ENCODE peak calls at places on chromosomes 3 and 15, in five cellular contexts. B is AG04450, S is colonic mucosa, I is nephron progenitor cell, T is body of pancreas. D is an unnamed sample.

GRCh38 chr3:20047940-20048339 is 7.7 kb downstream of the KAT2B start:
- DNase-seq in B (no peak), I (no peak), T (no peak), S (no peak), D (no peak)

GRCh38 chr15:66842710-66843441 is 140.8 kb downstream of the SMAD6 start:
- DNase-seq in B (no peak), T (peak), I (peak), S (peak), D (peak)

GRCh38 chr3:13530241-13531009 is 18.5 kb upstream of the FBLN2 start:
- DNase-seq in B (no peak), S (no peak), I (no peak), T (no peak), D (no peak)

GRCh38 chr3:36850743-36851142 is 86.4 kb upstream of the DCLK3 start:
- DNase-seq in S (no peak), B (no peak), I (no peak), T (no peak), D (no peak)

GRCh38 chr3:65856907-65857306 is 181.8 kb downstream of the MAGI1 start:
- DNase-seq in I (no peak), B (no peak), T (no peak), S (no peak), D (no peak)

GRCh38 chr3:99620077-99620476 is 18.3 kb upstream of the COL8A1 start:
- DNase-seq in I (no peak), S (no peak), T (no peak), B (no peak), D (no peak)

GRCh38 chr3:140510303-140510861 is 167.5 kb upstream of the TRIM42 start:
- DNase-seq in B (no peak), T (no peak), S (no peak), I (no peak), D (no peak)

GRCh38 chr3:158679547-158680000 is 7.1 kb upstream of the LXN start:
- DNase-seq in B (no peak), I (no peak), T (no peak), S (no peak), D (no peak)

GRCh38 chr3:154549391-154549790 is 119.4 kb upstream of the GPR149 start:
- DNase-seq in T (no peak), B (no peak), S (no peak), I (no peak), D (no peak)

GRCh38 chr3:81684739-81685395 is 76.6 kb downstream of the GBE1 start:
- DNase-seq in I (no peak), B (no peak), S (no peak), T (no peak), D (no peak)

GRCh38 chr3:19799115-19799514 is 134.9 kb downstream of the EFHB start:
- DNase-seq in S (no peak), B (no peak), T (no peak), I (no peak), D (no peak)

GRCh38 chr3:43036621-43037331 is 57.7 kb downstream of the GASK1A start:
- DNase-seq in S (no peak), B (no peak), I (no peak), T (no peak), D (no peak)

GRCh38 chr15:75314552-75315290 is 21.1 kb upstream of the COMMD4 start:
- DNase-seq in B (no peak), T (no peak), I (no peak), S (no peak), D (no peak)

GRCh38 chr15:25342629-25343028 is 96.2 kb downstream of the UBE3A start:
- DNase-seq in T (no peak), I (no peak), B (no peak), S (no peak), D (no peak)

GRCh38 chr3:107739227-107739626 is 216.5 kb downstream of the BBX start:
- DNase-seq in S (no peak), I (no peak), T (no peak), B (no peak), D (no peak)

GRCh38 chr15:85755471-85755870 is 39.3 kb downstream of the KLHL25 start:
- DNase-seq in S (no peak), T (no peak), B (no peak), I (no peak), D (no peak)

GRCh38 chr3:196568246-196569002 is at the start of the genes FBXO45 and WDR53:
- DNase-seq in B (peak), S (peak), I (peak), T (peak), D (peak)
- TF ChIP-seq CTCF in B (no peak), S (no peak), I (no peak), T (no peak), D (no peak)

GRCh38 chr3:53493997-53494791 is at the start of gene CACNA1D:
- DNase-seq in T (peak), B (no peak), I (peak), S (peak), D (peak)
- TF ChIP-seq CTCF in T (no peak), B (no peak), I (no peak), S (no peak), D (no peak)

GRCh38 chr3:53804697-53805462 is 41.3 kb downstream of the CHDH start:
- DNase-seq in T (no peak), B (peak), S (no peak), I (no peak), D (peak)

GRCh38 chr3:53807117-53807521 is 39.1 kb downstream of the CHDH start:
- DNase-seq in S (no peak), I (no peak), B (no peak), T (no peak), D (no peak)

GRCh38 chr3:53805463-53806159 is 40.6 kb downstream of the CHDH start:
- DNase-seq in I (no peak), B (no peak), S (no peak), T (no peak), D (no peak)

GRCh38 chr3:53808496-53808895 is 37.7 kb downstream of the CHDH start:
- DNase-seq in T (no peak), I (no peak), B (no peak), S (no peak), D (no peak)

GRCh38 chr3:53806182-53807116 is 39.8 kb downstream of the CHDH start:
- DNase-seq in B (peak), S (peak), I (no peak), T (peak), D (peak)
- TF ChIP-seq CTCF in B (peak), S (no peak), I (no peak), T (no peak), D (no peak)

DNA sequence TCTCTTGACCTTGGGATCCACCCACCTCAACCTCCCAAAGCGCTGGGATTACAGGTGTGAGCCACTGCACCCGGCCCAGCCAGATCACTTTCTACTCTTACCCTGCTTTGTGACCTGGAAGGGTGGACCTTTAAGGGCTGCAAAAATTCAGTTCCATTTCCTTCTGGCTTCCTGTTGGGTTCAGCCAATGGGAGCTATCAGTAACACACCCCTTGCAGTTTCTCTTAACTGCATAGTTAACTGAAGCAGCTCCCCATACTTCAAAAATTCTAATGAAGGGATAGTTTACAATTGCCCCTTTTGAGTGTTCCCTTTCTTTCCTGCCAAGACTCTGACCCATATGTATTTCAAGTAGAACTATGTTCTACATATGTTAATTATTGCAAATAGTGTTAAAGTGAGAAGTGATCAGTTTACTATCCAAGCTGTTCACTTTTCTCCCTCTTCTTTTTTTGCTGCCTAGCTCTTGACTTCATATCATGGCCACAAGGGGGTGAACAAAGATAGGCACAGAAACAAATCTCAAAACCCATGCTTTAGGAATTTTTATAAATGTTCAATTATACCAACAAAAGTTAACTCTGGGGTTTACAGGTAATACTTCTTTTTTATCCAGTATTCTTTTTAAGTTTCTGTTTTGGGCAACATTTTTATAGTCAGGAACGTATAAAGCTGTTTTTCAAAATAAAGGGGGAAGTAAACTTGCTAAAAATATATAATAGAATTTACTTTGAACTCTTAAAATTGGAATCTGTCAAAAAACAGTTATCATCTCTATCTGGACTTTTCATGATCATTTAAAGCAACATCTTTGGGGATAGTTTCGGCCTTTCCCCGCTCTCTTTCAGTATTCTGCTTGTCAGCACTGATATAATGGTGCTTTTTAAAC is 8.1 kb downstream of the PGBD4 start:
- DNase-seq in B (peak), S (no peak), T (no peak), I (no peak), D (peak)
- TF ChIP-seq CTCF in B (peak), S (peak), T (peak), I (peak), D (peak)

D was measured in GM13977.